ENCODE peak calls at places on chromosomes 1 and 21, in four cellular contexts. One of them, this sample, is unnamed.

GRCh38 chr1:232904566-232904965 is 45.8 kb upstream of the NTPCR start:
- ATAC-seq in body of pancreas: no peak
- ATAC-seq in Right ventricle myocardium inferior: no peak
- ATAC-seq in esophagus mucosa: peak; percentile 90
- ATAC-seq in this sample: peak; percentile 92

GRCh38 chr1:54276617-54277450 is 76.9 kb downstream of the MRPL37 start:
- ATAC-seq in body of pancreas: no peak
- ATAC-seq in esophagus mucosa: no peak
- ATAC-seq in Right ventricle myocardium inferior: peak; percentile 68
- ATAC-seq in this sample: peak; percentile 57

GRCh38 chr1:92877792-92878191 is 46.0 kb downstream of the RPL5 start:
- ATAC-seq in esophagus mucosa: no peak
- ATAC-seq in body of pancreas: no peak
- ATAC-seq in Right ventricle myocardium inferior: no peak
- ATAC-seq in this sample: peak; percentile 26

GRCh38 chr1:47617381-47618221 is 179.8 kb downstream of the FOXD2 start:
- ATAC-seq in Right ventricle myocardium inferior: no peak
- ATAC-seq in body of pancreas: no peak
- ATAC-seq in esophagus mucosa: no peak
- ATAC-seq in this sample: peak; percentile 64

GRCh38 chr1:154558610-154559495 is at the start of gene UBE2Q1:
- ATAC-seq in esophagus mucosa: peak; percentile 96
- ATAC-seq in body of pancreas: peak; percentile 93
- ATAC-seq in Right ventricle myocardium inferior: peak; percentile 97
- ATAC-seq in this sample: peak; percentile 97

GRCh38 chr1:172411791-172412338 is 8.6 kb upstream of the C1orf105 start:
- ATAC-seq in body of pancreas: no peak
- ATAC-seq in esophagus mucosa: no peak
- ATAC-seq in Right ventricle myocardium inferior: no peak
- ATAC-seq in this sample: peak; percentile 90

GRCh38 chr1:11198851-11199628 is 9.9 kb downstream of the ANGPTL7 start:
- ATAC-seq in esophagus mucosa: no peak
- ATAC-seq in Right ventricle myocardium inferior: no peak
- ATAC-seq in body of pancreas: no peak
- ATAC-seq in this sample: no peak

GRCh38 chr1:54510715-54511270 is 37.2 kb upstream of the ACOT11 start:
- ATAC-seq in esophagus mucosa: no peak
- ATAC-seq in body of pancreas: no peak
- ATAC-seq in Right ventricle myocardium inferior: no peak
- ATAC-seq in this sample: no peak

GRCh38 chr21:15134711-15135110 is 69.9 kb upstream of the NRIP1 start:
- ATAC-seq in Right ventricle myocardium inferior: no peak
- ATAC-seq in esophagus mucosa: peak; percentile 78
- ATAC-seq in body of pancreas: peak; percentile 45
- ATAC-seq in this sample: no peak

GRCh38 chr21:9839011-9839661 is 682.2 kb upstream of the TPTE start:
- ATAC-seq in esophagus mucosa: peak; percentile 68
- ATAC-seq in Right ventricle myocardium inferior: no peak
- ATAC-seq in body of pancreas: no peak
- ATAC-seq in this sample: no peak

GRCh38 chr1:219876798-219877209 is 51.6 kb downstream of the SLC30A10 start:
- ATAC-seq in body of pancreas: no peak
- ATAC-seq in esophagus mucosa: no peak
- ATAC-seq in Right ventricle myocardium inferior: no peak
- ATAC-seq in this sample: no peak

GRCh38 chr1:244214009-244214967 is 163.2 kb downstream of the ZBTB18 start:
- ATAC-seq in body of pancreas: no peak
- ATAC-seq in esophagus mucosa: peak; percentile 76
- ATAC-seq in Right ventricle myocardium inferior: peak; percentile 56
- ATAC-seq in this sample: no peak

GRCh38 chr1:167542109-167543032 is 11.2 kb downstream of the CREG1 start:
- ATAC-seq in esophagus mucosa: no peak
- ATAC-seq in body of pancreas: no peak
- ATAC-seq in Right ventricle myocardium inferior: no peak
- ATAC-seq in this sample: peak; percentile 74

GRCh38 chr1:211833174-211833820 is 2.7 kb upstream of the LPGAT1 start:
- ATAC-seq in Right ventricle myocardium inferior: no peak
- ATAC-seq in esophagus mucosa: no peak
- ATAC-seq in body of pancreas: no peak
- ATAC-seq in this sample: peak; percentile 53

GRCh38 chr21:45584786-45585185 is 42.5 kb upstream of the SLC19A1 start:
- ATAC-seq in Right ventricle myocardium inferior: no peak
- ATAC-seq in esophagus mucosa: no peak
- ATAC-seq in body of pancreas: no peak
- ATAC-seq in this sample: no peak

GRCh38 chr1:25743164-25744139 is 56.5 kb upstream of the SELENON start:
- ATAC-seq in esophagus mucosa: peak; percentile 16
- ATAC-seq in Right ventricle myocardium inferior: peak; percentile 85
- ATAC-seq in body of pancreas: peak; percentile 83
- ATAC-seq in this sample: no peak

GRCh38 chr1:3529099-3529729 is 74.7 kb downstream of the ARHGEF16 start:
- ATAC-seq in Right ventricle myocardium inferior: peak; percentile 74
- ATAC-seq in body of pancreas: peak; percentile 67
- ATAC-seq in esophagus mucosa: no peak
- ATAC-seq in this sample: no peak

GRCh38 chr21:43333301-43334062 is 93.4 kb downstream of the SIK1 start:
- ATAC-seq in body of pancreas: peak; percentile 79
- ATAC-seq in Right ventricle myocardium inferior: peak; percentile 68
- ATAC-seq in esophagus mucosa: peak; percentile 72
- ATAC-seq in this sample: no peak

GRCh38 chr1:183896466-183897026 is 91.6 kb downstream of the RGL1 start:
- ATAC-seq in Right ventricle myocardium inferior: peak; percentile 18
- ATAC-seq in body of pancreas: no peak
- ATAC-seq in esophagus mucosa: no peak
- ATAC-seq in this sample: peak; percentile 44

GRCh38 chr1:155140630-155140953 is 261 bp upstream of the DPM3 start:
- ATAC-seq in esophagus mucosa: no peak
- ATAC-seq in body of pancreas: no peak
- ATAC-seq in Right ventricle myocardium inferior: no peak
- ATAC-seq in this sample: no peak

GRCh38 chr1:59105548-59106507 is 191.1 kb upstream of the FGGY start:
- ATAC-seq in esophagus mucosa: no peak
- ATAC-seq in body of pancreas: peak; percentile 23
- ATAC-seq in Right ventricle myocardium inferior: peak; percentile 27
- ATAC-seq in this sample: no peak

GRCh38 chr1:73176902-73177301 is 894.6 kb upstream of the NEGR1 start:
- ATAC-seq in Right ventricle myocardium inferior: no peak
- ATAC-seq in esophagus mucosa: no peak
- ATAC-seq in body of pancreas: no peak
- ATAC-seq in this sample: no peak

GRCh38 chr1:981491-981954 is 370 bp downstream of the PERM1 start:
- ATAC-seq in body of pancreas: no peak
- ATAC-seq in esophagus mucosa: peak; percentile 3
- ATAC-seq in Right ventricle myocardium inferior: peak; percentile 1
- ATAC-seq in this sample: no peak

GRCh38 chr21:40634141-40634540 is 212.8 kb downstream of the DSCAM start:
- ATAC-seq in body of pancreas: no peak
- ATAC-seq in Right ventricle myocardium inferior: no peak
- ATAC-seq in esophagus mucosa: no peak
- ATAC-seq in this sample: no peak

GRCh38 chr21:28674807-28675206 is 317.9 kb downstream of the LTN1 start:
- ATAC-seq in body of pancreas: no peak
- ATAC-seq in esophagus mucosa: peak; percentile 51
- ATAC-seq in Right ventricle myocardium inferior: peak; percentile 26
- ATAC-seq in this sample: no peak

GRCh38 chr1:116990612-116991151 is 10.9 kb upstream of the CD101 start:
- ATAC-seq in body of pancreas: peak; percentile 12
- ATAC-seq in Right ventricle myocardium inferior: peak; percentile 91
- ATAC-seq in esophagus mucosa: peak; percentile 79
- ATAC-seq in this sample: no peak

This sample was measured in activated T-helper 17 cell treated with anti-CD3 and anti-CD28 coated beads, Interleukin-2, amount 50 U/mL, for 72 hours.